ENCODE peak calls at places on chromosome 5, in four cellular contexts. W is HCT116, G is Panc1, Z is HepG2. M is an unnamed sample.

GRCh38 chr5:6404129-6404528 is 25.8 kb upstream of the MED10 start:
- DNase-seq in W (no peak), G (no peak), Z (no peak), M (no peak)

GRCh38 chr5:115387816-115388215 is 91.4 kb upstream of the CCDC112 start:
- DNase-seq in W (no peak), G (no peak), Z (no peak), M (no peak)

GRCh38 chr5:92884464-92884863 is 696.6 kb downstream of the NR2F1-AS1 start:
- DNase-seq in W (no peak), G (no peak), Z (no peak), M (no peak)

GRCh38 chr5:113866763-113867162 is 353.3 kb downstream of the YTHDC2 start:
- DNase-seq in W (no peak), G (no peak), Z (no peak), M (no peak)

GRCh38 chr5:39395521-39395920 is 29.3 kb downstream of the DAB2 start:
- DNase-seq in W (no peak), G (no peak), Z (no peak), M (no peak)

GRCh38 chr5:177097016-177097985 is 10.6 kb downstream of the FGFR4 start:
- DNase-seq in W (no peak), G (no peak), Z (no peak), M (no peak)

GRCh38 chr5:51131266-51131665 is 252.0 kb upstream of the ISL1 start:
- DNase-seq in W (no peak), G (no peak), Z (no peak), M (no peak)

GRCh38 chr5:107486489-107486888 is 184.2 kb downstream of the EFNA5 start:
- DNase-seq in W (peak), G (no peak), Z (no peak), M (no peak)

GRCh38 chr5:51396797-51397196 is 13.5 kb downstream of the ISL1 start:
- DNase-seq in W (no peak), G (no peak), Z (no peak), M (no peak)

GRCh38 chr5:83554686-83555085 is 83.1 kb downstream of the VCAN start:
- DNase-seq in W (no peak), G (no peak), Z (no peak), M (no peak)

GRCh38 chr5:1057841-1058548 is 49.4 kb downstream of the NKD2 start:
- DNase-seq in W (no peak), G (no peak), Z (no peak), M (no peak)

GRCh38 chr5:55777332-55777731 is 39.5 kb downstream of the DDX4 start:
- DNase-seq in W (no peak), G (no peak), Z (no peak), M (no peak)

GRCh38 chr5:140877262-140877581 is 2.1 kb downstream of the PCDHA12 start:
- DNase-seq in W (no peak), G (no peak), Z (no peak), M (no peak)

GRCh38 chr5:126100767-126101166 is 322.4 kb upstream of the GRAMD2B start:
- DNase-seq in W (peak), G (no peak), Z (no peak), M (no peak)

GRCh38 chr5:147348046-147348445 is 113.2 kb downstream of the STK32A start:
- DNase-seq in W (no peak), G (no peak), Z (no peak), M (no peak)

GRCh38 chr5:179287071-179287470 is 58.2 kb downstream of the ADAMTS2 start:
- DNase-seq in W (no peak), G (no peak), Z (no peak), M (no peak)

DNA sequence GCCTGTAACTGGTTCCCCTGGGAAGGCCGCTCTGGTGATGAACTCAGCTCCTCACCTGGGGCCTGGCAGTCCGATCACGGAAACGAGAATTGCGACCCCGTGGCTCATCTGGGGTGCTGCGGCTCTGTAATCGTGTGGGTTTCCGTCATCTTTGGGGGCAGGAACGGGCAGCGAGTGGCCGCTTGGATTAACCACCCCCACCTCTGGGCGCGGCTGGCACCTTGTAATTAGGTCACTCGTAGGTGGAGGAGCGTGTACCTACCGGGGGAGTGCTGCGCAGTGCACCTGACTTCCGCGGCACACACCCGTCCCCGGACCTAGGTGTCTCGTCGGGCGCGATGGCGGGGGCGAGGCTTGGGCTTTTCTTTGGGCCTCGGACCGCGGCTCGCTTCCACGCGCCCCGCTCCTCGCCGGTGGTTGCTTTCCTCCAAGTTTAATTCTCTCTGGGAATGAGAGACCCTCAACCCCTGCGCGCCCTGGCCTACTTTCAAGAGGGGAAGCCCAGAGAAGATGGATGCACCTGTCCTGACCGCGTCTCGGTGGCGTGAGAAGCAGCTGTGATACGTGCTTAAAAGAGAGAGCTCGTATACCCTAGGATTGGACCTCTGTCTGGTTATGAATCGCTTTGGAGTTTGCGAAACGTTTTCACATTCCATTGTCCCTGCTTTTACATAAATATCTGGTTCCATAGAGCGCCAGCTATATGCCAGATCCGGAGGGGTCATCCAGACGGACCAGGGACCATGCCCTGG is 744 bp upstream of the PPP2CA start:
- DNase-seq in W (no peak), G (no peak), Z (peak), M (no peak)
- TF ChIP-seq TCF7L2 in W (no peak), G (no peak), Z (no peak), M (no peak)

GRCh38 chr5:127306036-127306435 is 15.4 kb downstream of the MEGF10 start:
- DNase-seq in W (no peak), G (no peak), Z (no peak), M (no peak)
- TF ChIP-seq TCF7L2 in W (no peak), G (no peak), Z (no peak), M (no peak)

GRCh38 chr5:142617416-142617815 is 68.5 kb downstream of the FGF1 start:
- DNase-seq in W (no peak), G (no peak), Z (no peak), M (no peak)
- TF ChIP-seq TCF7L2 in W (no peak), G (no peak), Z (no peak), M (no peak)

GRCh38 chr5:168895295-168896019 is 316.3 kb upstream of the PANK3 start:
- DNase-seq in W (no peak), G (no peak), Z (no peak), M (no peak)

GRCh38 chr5:168899673-168900072 is 320.5 kb upstream of the PANK3 start:
- DNase-seq in W (no peak), G (no peak), Z (no peak), M (no peak)

GRCh38 chr5:168899264-168899663 is 320.1 kb upstream of the PANK3 start:
- DNase-seq in W (no peak), G (no peak), Z (no peak), M (no peak)

GRCh38 chr5:168897387-168898122 is 318.4 kb upstream of the PANK3 start:
- DNase-seq in W (no peak), G (no peak), Z (no peak), M (no peak)

GRCh38 chr5:168898261-168898911 is 319.2 kb upstream of the PANK3 start:
- DNase-seq in W (no peak), G (no peak), Z (no peak), M (peak)
- TF ChIP-seq TCF7L2 in W (no peak), G (no peak), Z (no peak), M (no peak)

GRCh38 chr5:103019804-103020203 is 100.1 kb downstream of the GIN1 start:
- DNase-seq in W (no peak), G (no peak), Z (no peak), M (no peak)
- TF ChIP-seq TCF7L2 in W (no peak), G (no peak), Z (no peak), M (no peak)

M was measured in K562.